ENCODE peak calls at places on chromosome 2, in nine cellular contexts. One of them, this sample, is unnamed. For H3K9me3, the result is how much of the 10 kb centered on the place peaks cover.

GRCh38 chr2:240568678-240569522 is 616 bp downstream of the RNPEPL1 start:
- DNase-seq in IMR-90: peak
- DNase-seq in prostate gland: peak
- DNase-seq in esophagus squamous epithelium: no peak
- DNase-seq in transverse colon: peak
- DNase-seq in tibial nerve: no peak
- DNase-seq in A549: peak
- DNase-seq in HCT116: no peak
- DNase-seq in H1: peak
- DNase-seq in this sample: peak

GRCh38 chr2:17851731-17852585 is 26.5 kb upstream of the KCNS3 start:
- DNase-seq in IMR-90: peak
- DNase-seq in prostate gland: peak
- DNase-seq in esophagus squamous epithelium: no peak
- DNase-seq in transverse colon: peak
- DNase-seq in tibial nerve: peak
- DNase-seq in A549: peak
- DNase-seq in HCT116: peak
- DNase-seq in H1: peak
- DNase-seq in this sample: peak

GRCh38 chr2:53520630-53520940 is 247.0 kb upstream of the CHAC2 start:
- DNase-seq in IMR-90: no peak
- DNase-seq in prostate gland: no peak
- DNase-seq in esophagus squamous epithelium: no peak
- DNase-seq in transverse colon: no peak
- DNase-seq in tibial nerve: no peak
- DNase-seq in A549: no peak
- DNase-seq in HCT116: no peak
- DNase-seq in H1: no peak
- DNase-seq in this sample: no peak

GRCh38 chr2:11370377-11371098 is 26.1 kb upstream of the ROCK2 start:
- DNase-seq in IMR-90: peak
- DNase-seq in prostate gland: no peak
- DNase-seq in esophagus squamous epithelium: no peak
- DNase-seq in transverse colon: peak
- DNase-seq in tibial nerve: no peak
- DNase-seq in A549: peak
- DNase-seq in HCT116: no peak
- DNase-seq in H1: no peak
- DNase-seq in this sample: no peak

GRCh38 chr2:216133392-216133791 is 24.2 kb downstream of the XRCC5 start:
- DNase-seq in IMR-90: no peak
- DNase-seq in prostate gland: no peak
- DNase-seq in esophagus squamous epithelium: no peak
- DNase-seq in transverse colon: no peak
- DNase-seq in tibial nerve: no peak
- DNase-seq in A549: no peak
- DNase-seq in HCT116: no peak
- DNase-seq in H1: no peak
- DNase-seq in this sample: no peak

GRCh38 chr2:54966165-54966819 is 84.0 kb downstream of the RTN4 start:
- DNase-seq in IMR-90: no peak
- DNase-seq in prostate gland: no peak
- DNase-seq in esophagus squamous epithelium: no peak
- DNase-seq in transverse colon: no peak
- DNase-seq in tibial nerve: no peak
- DNase-seq in A549: no peak
- DNase-seq in HCT116: no peak
- DNase-seq in H1: no peak
- DNase-seq in this sample: no peak

GRCh38 chr2:205989291-205990071 is 96.5 kb downstream of the INO80D start:
- DNase-seq in IMR-90: no peak
- DNase-seq in prostate gland: no peak
- DNase-seq in esophagus squamous epithelium: no peak
- DNase-seq in transverse colon: no peak
- DNase-seq in tibial nerve: no peak
- DNase-seq in A549: no peak
- DNase-seq in HCT116: no peak
- DNase-seq in H1: peak
- DNase-seq in this sample: no peak

GRCh38 chr2:162085090-162085891 is 11.3 kb upstream of the DPP4 start:
- DNase-seq in IMR-90: peak
- DNase-seq in prostate gland: no peak
- DNase-seq in esophagus squamous epithelium: no peak
- DNase-seq in transverse colon: no peak
- DNase-seq in tibial nerve: no peak
- DNase-seq in A549: no peak
- DNase-seq in HCT116: no peak
- DNase-seq in H1: no peak
- DNase-seq in this sample: no peak

GRCh38 chr2:223887127-223887526 is 49.7 kb upstream of the AP1S3 start:
- DNase-seq in IMR-90: peak
- DNase-seq in prostate gland: peak
- DNase-seq in esophagus squamous epithelium: no peak
- DNase-seq in transverse colon: no peak
- DNase-seq in tibial nerve: no peak
- DNase-seq in A549: no peak
- DNase-seq in HCT116: no peak
- DNase-seq in H1: peak
- DNase-seq in this sample: no peak

GRCh38 chr2:9099341-9099751 is 95.9 kb upstream of the MBOAT2 start:
- DNase-seq in IMR-90: peak
- DNase-seq in prostate gland: no peak
- DNase-seq in esophagus squamous epithelium: no peak
- DNase-seq in transverse colon: no peak
- DNase-seq in tibial nerve: no peak
- DNase-seq in A549: peak
- DNase-seq in HCT116: no peak
- DNase-seq in H1: no peak
- DNase-seq in this sample: no peak

GRCh38 chr2:45770773-45771172 is 119.3 kb downstream of the PRKCE start:
- DNase-seq in IMR-90: peak
- DNase-seq in prostate gland: no peak
- DNase-seq in esophagus squamous epithelium: no peak
- DNase-seq in transverse colon: no peak
- DNase-seq in tibial nerve: no peak
- DNase-seq in A549: no peak
- DNase-seq in HCT116: no peak
- DNase-seq in H1: no peak
- DNase-seq in this sample: no peak

GRCh38 chr2:25041928-25042320 is at the start of gene EFR3B:
- DNase-seq in IMR-90: peak
- DNase-seq in prostate gland: peak
- DNase-seq in esophagus squamous epithelium: peak
- DNase-seq in transverse colon: peak
- DNase-seq in tibial nerve: peak
- DNase-seq in A549: peak
- DNase-seq in HCT116: peak
- DNase-seq in H1: peak
- DNase-seq in this sample: peak

GRCh38 chr2:204550738-204551137 is 5.5 kb downstream of the PARD3B start:
- DNase-seq in IMR-90: peak
- DNase-seq in prostate gland: no peak
- DNase-seq in esophagus squamous epithelium: no peak
- DNase-seq in transverse colon: no peak
- DNase-seq in tibial nerve: no peak
- DNase-seq in A549: no peak
- DNase-seq in HCT116: no peak
- DNase-seq in H1: no peak
- DNase-seq in this sample: no peak

GRCh38 chr2:9174771-9175441 is 31.7 kb upstream of the ASAP2 start:
- DNase-seq in IMR-90: peak
- DNase-seq in prostate gland: no peak
- DNase-seq in esophagus squamous epithelium: no peak
- DNase-seq in transverse colon: no peak
- DNase-seq in tibial nerve: no peak
- DNase-seq in A549: no peak
- DNase-seq in HCT116: no peak
- DNase-seq in H1: no peak
- DNase-seq in this sample: no peak

GRCh38 chr2:85988210-85988913 is 99.6 kb upstream of the ST3GAL5 start:
- DNase-seq in IMR-90: no peak
- DNase-seq in prostate gland: no peak
- DNase-seq in esophagus squamous epithelium: no peak
- DNase-seq in transverse colon: no peak
- DNase-seq in tibial nerve: no peak
- DNase-seq in A549: no peak
- DNase-seq in HCT116: no peak
- DNase-seq in H1: no peak
- DNase-seq in this sample: no peak

GRCh38 chr2:28736034-28736433 is 15.6 kb upstream of the PPP1CB start:
- DNase-seq in IMR-90: no peak
- DNase-seq in prostate gland: peak
- DNase-seq in esophagus squamous epithelium: no peak
- DNase-seq in transverse colon: peak
- DNase-seq in tibial nerve: no peak
- DNase-seq in A549: no peak
- DNase-seq in HCT116: no peak
- DNase-seq in H1: no peak
- DNase-seq in this sample: peak

GRCh38 chr2:222352981-222353380 is 54.2 kb upstream of the PAX3 start:
- DNase-seq in IMR-90: no peak
- DNase-seq in prostate gland: no peak
- DNase-seq in esophagus squamous epithelium: no peak
- DNase-seq in transverse colon: no peak
- DNase-seq in tibial nerve: no peak
- DNase-seq in A549: no peak
- DNase-seq in HCT116: no peak
- DNase-seq in H1: no peak
- DNase-seq in this sample: no peak

GRCh38 chr2:136306801-136307200 is 188.9 kb upstream of the CXCR4 start:
- DNase-seq in IMR-90: no peak
- DNase-seq in prostate gland: no peak
- DNase-seq in esophagus squamous epithelium: no peak
- DNase-seq in transverse colon: no peak
- DNase-seq in tibial nerve: no peak
- DNase-seq in A549: no peak
- DNase-seq in HCT116: no peak
- DNase-seq in H1: no peak
- DNase-seq in this sample: no peak

GRCh38 chr2:171411791-171412483 is 21.9 kb downstream of the METTL8 start:
- DNase-seq in IMR-90: peak
- DNase-seq in prostate gland: no peak
- DNase-seq in esophagus squamous epithelium: no peak
- DNase-seq in transverse colon: no peak
- DNase-seq in tibial nerve: no peak
- DNase-seq in A549: no peak
- DNase-seq in HCT116: no peak
- DNase-seq in H1: no peak
- DNase-seq in this sample: no peak

GRCh38 chr2:48755473-48755872 is at the start of gene LHCGR:
- DNase-seq in IMR-90: no peak
- DNase-seq in prostate gland: no peak
- DNase-seq in esophagus squamous epithelium: no peak
- DNase-seq in transverse colon: no peak
- DNase-seq in tibial nerve: no peak
- DNase-seq in A549: no peak
- DNase-seq in HCT116: no peak
- DNase-seq in H1: peak
- DNase-seq in this sample: no peak

GRCh38 chr2:84487298-84487996 is 28.4 kb upstream of the SUCLG1 start:
- DNase-seq in IMR-90: peak
- DNase-seq in prostate gland: no peak
- DNase-seq in esophagus squamous epithelium: no peak
- DNase-seq in transverse colon: no peak
- DNase-seq in tibial nerve: no peak
- DNase-seq in A549: no peak
- DNase-seq in HCT116: no peak
- DNase-seq in H1: no peak
- DNase-seq in this sample: no peak

GRCh38 chr2:85394256-85394655 is 15.9 kb downstream of the CAPG start:
- DNase-seq in IMR-90: no peak
- DNase-seq in prostate gland: no peak
- DNase-seq in esophagus squamous epithelium: no peak
- DNase-seq in transverse colon: no peak
- DNase-seq in tibial nerve: no peak
- DNase-seq in A549: no peak
- DNase-seq in HCT116: no peak
- DNase-seq in H1: no peak
- DNase-seq in this sample: no peak

GRCh38 chr2:445896-446295 is 158.0 kb upstream of the ALKAL2 start:
- DNase-seq in IMR-90: no peak
- DNase-seq in prostate gland: no peak
- DNase-seq in esophagus squamous epithelium: no peak
- DNase-seq in transverse colon: no peak
- DNase-seq in tibial nerve: no peak
- DNase-seq in A549: no peak
- DNase-seq in HCT116: no peak
- DNase-seq in H1: no peak
- DNase-seq in this sample: no peak
- H3K4me3 ChIP-seq in IMR-90: no peak
- H3K4me3 ChIP-seq in prostate gland: no peak
- H3K4me3 ChIP-seq in esophagus squamous epithelium: no peak
- H3K4me3 ChIP-seq in transverse colon: no peak
- H3K4me3 ChIP-seq in tibial nerve: no peak
- H3K4me3 ChIP-seq in A549: no peak
- H3K4me3 ChIP-seq in HCT116: no peak
- H3K4me3 ChIP-seq in H1: no peak
- H3K4me3 ChIP-seq in this sample: no peak

DNA sequence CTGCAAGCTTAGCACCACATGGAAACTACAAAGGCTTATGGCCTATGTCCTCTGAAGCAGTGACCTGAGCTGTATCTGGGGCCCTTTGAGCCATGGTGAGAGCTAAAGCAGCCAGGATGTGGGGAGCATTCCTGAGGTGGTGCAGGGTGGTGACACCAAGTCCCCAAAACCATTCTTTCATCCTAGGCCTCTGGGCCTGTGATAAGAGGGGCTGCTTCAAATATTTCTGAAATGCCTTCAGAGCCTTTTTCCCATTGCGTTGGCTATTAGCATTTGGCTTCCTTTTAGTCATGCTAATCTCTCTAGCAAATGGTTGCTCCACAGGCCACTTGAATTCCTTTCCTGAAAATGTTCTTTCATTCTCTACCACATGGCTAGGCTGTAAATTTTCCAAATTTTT is 13.4 kb downstream of the CCDC150 start:
- DNase-seq in IMR-90: no peak
- DNase-seq in prostate gland: no peak
- DNase-seq in esophagus squamous epithelium: no peak
- DNase-seq in transverse colon: no peak
- DNase-seq in tibial nerve: no peak
- DNase-seq in A549: no peak
- DNase-seq in HCT116: no peak
- DNase-seq in H1: no peak
- DNase-seq in this sample: no peak
- H3K9me3 ChIP-seq in IMR-90: under half
- H3K9me3 ChIP-seq in prostate gland: under half
- H3K9me3 ChIP-seq in esophagus squamous epithelium: under half
- H3K9me3 ChIP-seq in transverse colon: under half
- H3K9me3 ChIP-seq in tibial nerve: under half
- H3K9me3 ChIP-seq in A549: under half
- H3K9me3 ChIP-seq in HCT116: under half
- H3K9me3 ChIP-seq in H1: half or more
- H3K9me3 ChIP-seq in this sample: under half

GRCh38 chr2:27123302-27124150 is at the start of gene ABHD1:
- DNase-seq in IMR-90: no peak
- DNase-seq in prostate gland: peak
- DNase-seq in esophagus squamous epithelium: no peak
- DNase-seq in transverse colon: peak
- DNase-seq in tibial nerve: peak
- DNase-seq in A549: peak
- DNase-seq in HCT116: no peak
- DNase-seq in H1: peak
- DNase-seq in this sample: peak
- TF ChIP-seq POLR2A in IMR-90: no peak
- TF ChIP-seq POLR2A in prostate gland: no peak
- TF ChIP-seq POLR2A in esophagus squamous epithelium: no peak
- TF ChIP-seq POLR2A in transverse colon: peak
- TF ChIP-seq POLR2A in tibial nerve: no peak
- TF ChIP-seq POLR2A in A549: peak
- TF ChIP-seq POLR2A in HCT116: no peak
- TF ChIP-seq POLR2A in H1: peak
- TF ChIP-seq POLR2A in this sample: peak

GRCh38 chr2:173160618-173161017 is 85.0 kb downstream of the MAP3K20 start:
- DNase-seq in IMR-90: no peak
- DNase-seq in prostate gland: no peak
- DNase-seq in esophagus squamous epithelium: no peak
- DNase-seq in transverse colon: no peak
- DNase-seq in tibial nerve: no peak
- DNase-seq in A549: no peak
- DNase-seq in HCT116: no peak
- DNase-seq in H1: no peak
- DNase-seq in this sample: no peak
- H3K4me3 ChIP-seq in IMR-90: no peak
- H3K4me3 ChIP-seq in prostate gland: no peak
- H3K4me3 ChIP-seq in esophagus squamous epithelium: no peak
- H3K4me3 ChIP-seq in transverse colon: no peak
- H3K4me3 ChIP-seq in tibial nerve: no peak
- H3K4me3 ChIP-seq in A549: peak
- H3K4me3 ChIP-seq in HCT116: no peak
- H3K4me3 ChIP-seq in H1: no peak
- H3K4me3 ChIP-seq in this sample: no peak

This sample was measured in heart left ventricle.